ENCODE peak calls at places on chromosomes 7 and 10, in seven cellular contexts. One of them, this sample, is unnamed.
A peak's percentile ranks its signal among the peaks of the same experiment; 100 is the strongest.

GRCh38 chr7:102140952-102141370 is 145.7 kb upstream of the SH2B2 start:
- DNase-seq in GM13976: no peak
- DNase-seq in tibial artery: peak; percentile 33
- DNase-seq in NCI-H1436: no peak
- DNase-seq in HuH-7.5: no peak
- DNase-seq in right lobe of liver: no peak
- DNase-seq in activated naive CD4-positive, alpha-beta T cell treated with anti-CD3 and anti-CD28 coated beads, Interleukin-2, amount 10 ng/mL, durations not matched to agents 7 days and 5 days: peak; percentile 49
- DNase-seq in this sample: no peak

GRCh38 chr10:72175166-72175565 is 40.6 kb upstream of the ANAPC16 start:
- DNase-seq in tibial artery: no peak
- DNase-seq in NCI-H1436: no peak
- DNase-seq in activated naive CD4-positive, alpha-beta T cell treated with anti-CD3 and anti-CD28 coated beads, Interleukin-2, amount 10 ng/mL, durations not matched to agents 7 days and 5 days: no peak
- DNase-seq in GM13976: no peak
- DNase-seq in right lobe of liver: no peak
- DNase-seq in HuH-7.5: no peak
- DNase-seq in this sample: no peak

GRCh38 chr7:32155712-32156111 is 85.5 kb upstream of the PDE1C start:
- DNase-seq in GM13976: no peak
- DNase-seq in tibial artery: no peak
- DNase-seq in HuH-7.5: no peak
- DNase-seq in right lobe of liver: no peak
- DNase-seq in activated naive CD4-positive, alpha-beta T cell treated with anti-CD3 and anti-CD28 coated beads, Interleukin-2, amount 10 ng/mL, durations not matched to agents 7 days and 5 days: no peak
- DNase-seq in NCI-H1436: no peak
- DNase-seq in this sample: no peak

GRCh38 chr10:18142151-18142550 is 1.9 kb downstream of the CACNB2 start:
- DNase-seq in activated naive CD4-positive, alpha-beta T cell treated with anti-CD3 and anti-CD28 coated beads, Interleukin-2, amount 10 ng/mL, durations not matched to agents 7 days and 5 days: no peak
- DNase-seq in HuH-7.5: no peak
- DNase-seq in GM13976: no peak
- DNase-seq in NCI-H1436: no peak
- DNase-seq in tibial artery: no peak
- DNase-seq in right lobe of liver: no peak
- DNase-seq in this sample: no peak

GRCh38 chr10:1595242-1595600 is 142.1 kb downstream of the ADARB2 start:
- DNase-seq in HuH-7.5: no peak
- DNase-seq in tibial artery: no peak
- DNase-seq in NCI-H1436: no peak
- DNase-seq in right lobe of liver: no peak
- DNase-seq in activated naive CD4-positive, alpha-beta T cell treated with anti-CD3 and anti-CD28 coated beads, Interleukin-2, amount 10 ng/mL, durations not matched to agents 7 days and 5 days: no peak
- DNase-seq in GM13976: no peak
- DNase-seq in this sample: no peak

GRCh38 chr7:22563115-22563514 is 63.1 kb upstream of the STEAP1B start:
- DNase-seq in HuH-7.5: no peak
- DNase-seq in right lobe of liver: no peak
- DNase-seq in tibial artery: no peak
- DNase-seq in NCI-H1436: no peak
- DNase-seq in activated naive CD4-positive, alpha-beta T cell treated with anti-CD3 and anti-CD28 coated beads, Interleukin-2, amount 10 ng/mL, durations not matched to agents 7 days and 5 days: peak; percentile 62
- DNase-seq in GM13976: no peak
- DNase-seq in this sample: no peak

GRCh38 chr10:126387931-126388911 is at the start of gene ADAM12:
- DNase-seq in NCI-H1436: no peak
- DNase-seq in activated naive CD4-positive, alpha-beta T cell treated with anti-CD3 and anti-CD28 coated beads, Interleukin-2, amount 10 ng/mL, durations not matched to agents 7 days and 5 days: no peak
- DNase-seq in right lobe of liver: no peak
- DNase-seq in tibial artery: peak; percentile 36
- DNase-seq in HuH-7.5: no peak
- DNase-seq in GM13976: peak; percentile 15
- DNase-seq in this sample: peak; percentile 78

GRCh38 chr7:485188-486081 is 34.2 kb downstream of the PDGFA start:
- DNase-seq in right lobe of liver: no peak
- DNase-seq in activated naive CD4-positive, alpha-beta T cell treated with anti-CD3 and anti-CD28 coated beads, Interleukin-2, amount 10 ng/mL, durations not matched to agents 7 days and 5 days: no peak
- DNase-seq in HuH-7.5: no peak
- DNase-seq in GM13976: no peak
- DNase-seq in NCI-H1436: no peak
- DNase-seq in tibial artery: peak; percentile 7
- DNase-seq in this sample: no peak

GRCh38 chr7:22275574-22276150 is 81.3 kb downstream of the RAPGEF5 start:
- DNase-seq in GM13976: no peak
- DNase-seq in NCI-H1436: no peak
- DNase-seq in HuH-7.5: no peak
- DNase-seq in activated naive CD4-positive, alpha-beta T cell treated with anti-CD3 and anti-CD28 coated beads, Interleukin-2, amount 10 ng/mL, durations not matched to agents 7 days and 5 days: no peak
- DNase-seq in tibial artery: no peak
- DNase-seq in right lobe of liver: no peak
- DNase-seq in this sample: no peak

GRCh38 chr7:157526604-157527003 is 189.8 kb downstream of the DNAJB6 start:
- DNase-seq in NCI-H1436: no peak
- DNase-seq in tibial artery: no peak
- DNase-seq in GM13976: no peak
- DNase-seq in activated naive CD4-positive, alpha-beta T cell treated with anti-CD3 and anti-CD28 coated beads, Interleukin-2, amount 10 ng/mL, durations not matched to agents 7 days and 5 days: peak; percentile 18
- DNase-seq in right lobe of liver: peak; percentile 43
- DNase-seq in HuH-7.5: no peak
- DNase-seq in this sample: no peak

GRCh38 chr7:24152356-24152755 is 131.6 kb upstream of the NPY start:
- DNase-seq in NCI-H1436: no peak
- DNase-seq in GM13976: no peak
- DNase-seq in activated naive CD4-positive, alpha-beta T cell treated with anti-CD3 and anti-CD28 coated beads, Interleukin-2, amount 10 ng/mL, durations not matched to agents 7 days and 5 days: no peak
- DNase-seq in tibial artery: no peak
- DNase-seq in HuH-7.5: no peak
- DNase-seq in right lobe of liver: no peak
- DNase-seq in this sample: no peak

GRCh38 chr7:134736381-134736780 is 43.1 kb upstream of the CALD1 start:
- DNase-seq in right lobe of liver: no peak
- DNase-seq in NCI-H1436: no peak
- DNase-seq in HuH-7.5: no peak
- DNase-seq in GM13976: no peak
- DNase-seq in activated naive CD4-positive, alpha-beta T cell treated with anti-CD3 and anti-CD28 coated beads, Interleukin-2, amount 10 ng/mL, durations not matched to agents 7 days and 5 days: no peak
- DNase-seq in tibial artery: no peak
- DNase-seq in this sample: no peak

GRCh38 chr7:1567082-1567771 is 2.6 kb downstream of the PSMG3 start:
- DNase-seq in tibial artery: no peak
- DNase-seq in activated naive CD4-positive, alpha-beta T cell treated with anti-CD3 and anti-CD28 coated beads, Interleukin-2, amount 10 ng/mL, durations not matched to agents 7 days and 5 days: no peak
- DNase-seq in right lobe of liver: no peak
- DNase-seq in NCI-H1436: no peak
- DNase-seq in GM13976: no peak
- DNase-seq in HuH-7.5: no peak
- DNase-seq in this sample: no peak

GRCh38 chr10:2714597-2714996 is 352.8 kb upstream of the PFKP start:
- DNase-seq in NCI-H1436: no peak
- DNase-seq in GM13976: no peak
- DNase-seq in HuH-7.5: no peak
- DNase-seq in tibial artery: no peak
- DNase-seq in right lobe of liver: no peak
- DNase-seq in activated naive CD4-positive, alpha-beta T cell treated with anti-CD3 and anti-CD28 coated beads, Interleukin-2, amount 10 ng/mL, durations not matched to agents 7 days and 5 days: no peak
- DNase-seq in this sample: no peak

GRCh38 chr7:32357535-32358277 is 132.5 kb downstream of the LSM5 start:
- DNase-seq in right lobe of liver: no peak
- DNase-seq in GM13976: no peak
- DNase-seq in activated naive CD4-positive, alpha-beta T cell treated with anti-CD3 and anti-CD28 coated beads, Interleukin-2, amount 10 ng/mL, durations not matched to agents 7 days and 5 days: no peak
- DNase-seq in tibial artery: no peak
- DNase-seq in NCI-H1436: no peak
- DNase-seq in HuH-7.5: no peak
- DNase-seq in this sample: no peak

GRCh38 chr7:130242198-130243014 is 24.3 kb upstream of the CPA2 start:
- DNase-seq in right lobe of liver: peak; percentile 71
- DNase-seq in NCI-H1436: peak; percentile 28
- DNase-seq in tibial artery: peak; percentile 39
- DNase-seq in activated naive CD4-positive, alpha-beta T cell treated with anti-CD3 and anti-CD28 coated beads, Interleukin-2, amount 10 ng/mL, durations not matched to agents 7 days and 5 days: peak; percentile 68
- DNase-seq in GM13976: peak; percentile 59
- DNase-seq in HuH-7.5: peak; percentile 45
- DNase-seq in this sample: peak; percentile 48

GRCh38 chr7:68684246-68684850 is 913.9 kb upstream of the AUTS2 start:
- DNase-seq in NCI-H1436: peak; percentile 76
- DNase-seq in GM13976: no peak
- DNase-seq in HuH-7.5: no peak
- DNase-seq in right lobe of liver: no peak
- DNase-seq in activated naive CD4-positive, alpha-beta T cell treated with anti-CD3 and anti-CD28 coated beads, Interleukin-2, amount 10 ng/mL, durations not matched to agents 7 days and 5 days: no peak
- DNase-seq in tibial artery: no peak
- DNase-seq in this sample: no peak

GRCh38 chr10:132331956-132332749 is at the start of gene LRRC27:
- DNase-seq in right lobe of liver: peak; percentile 99
- DNase-seq in GM13976: peak; percentile 98
- DNase-seq in tibial artery: peak; percentile 97
- DNase-seq in HuH-7.5: peak; percentile 95
- DNase-seq in activated naive CD4-positive, alpha-beta T cell treated with anti-CD3 and anti-CD28 coated beads, Interleukin-2, amount 10 ng/mL, durations not matched to agents 7 days and 5 days: peak; percentile 99
- DNase-seq in NCI-H1436: peak; percentile 99
- DNase-seq in this sample: peak; percentile 100

GRCh38 chr10:3760083-3760482 is 24.9 kb downstream of the KLF6 start:
- DNase-seq in right lobe of liver: peak; percentile 40
- DNase-seq in GM13976: no peak
- DNase-seq in tibial artery: no peak
- DNase-seq in activated naive CD4-positive, alpha-beta T cell treated with anti-CD3 and anti-CD28 coated beads, Interleukin-2, amount 10 ng/mL, durations not matched to agents 7 days and 5 days: no peak
- DNase-seq in HuH-7.5: no peak
- DNase-seq in NCI-H1436: no peak
- DNase-seq in this sample: no peak

GRCh38 chr10:46019541-46020343 is 10.7 kb downstream of the NCOA4 start:
- DNase-seq in tibial artery: peak; percentile 30
- DNase-seq in HuH-7.5: no peak
- DNase-seq in GM13976: no peak
- DNase-seq in NCI-H1436: no peak
- DNase-seq in activated naive CD4-positive, alpha-beta T cell treated with anti-CD3 and anti-CD28 coated beads, Interleukin-2, amount 10 ng/mL, durations not matched to agents 7 days and 5 days: no peak
- DNase-seq in right lobe of liver: peak; percentile 68
- DNase-seq in this sample: no peak

GRCh38 chr10:121134711-121135110 is 283.5 kb downstream of the WDR11 start:
- DNase-seq in NCI-H1436: no peak
- DNase-seq in right lobe of liver: no peak
- DNase-seq in GM13976: no peak
- DNase-seq in tibial artery: no peak
- DNase-seq in activated naive CD4-positive, alpha-beta T cell treated with anti-CD3 and anti-CD28 coated beads, Interleukin-2, amount 10 ng/mL, durations not matched to agents 7 days and 5 days: no peak
- DNase-seq in HuH-7.5: no peak
- DNase-seq in this sample: no peak

GRCh38 chr7:66150471-66150870 is 35.8 kb downstream of the CRCP start:
- DNase-seq in HuH-7.5: no peak
- DNase-seq in tibial artery: peak; percentile 84
- DNase-seq in GM13976: no peak
- DNase-seq in NCI-H1436: no peak
- DNase-seq in right lobe of liver: peak; percentile 92
- DNase-seq in activated naive CD4-positive, alpha-beta T cell treated with anti-CD3 and anti-CD28 coated beads, Interleukin-2, amount 10 ng/mL, durations not matched to agents 7 days and 5 days: no peak
- DNase-seq in this sample: peak; percentile 85

GRCh38 chr7:22849158-22849557 is 26.5 kb upstream of the TOMM7 start:
- DNase-seq in GM13976: no peak
- DNase-seq in right lobe of liver: no peak
- DNase-seq in NCI-H1436: no peak
- DNase-seq in activated naive CD4-positive, alpha-beta T cell treated with anti-CD3 and anti-CD28 coated beads, Interleukin-2, amount 10 ng/mL, durations not matched to agents 7 days and 5 days: no peak
- DNase-seq in HuH-7.5: no peak
- DNase-seq in tibial artery: no peak
- DNase-seq in this sample: no peak

GRCh38 chr10:33136271-33136670 is 178.2 kb upstream of the ITGB1 start:
- DNase-seq in NCI-H1436: no peak
- DNase-seq in GM13976: no peak
- DNase-seq in activated naive CD4-positive, alpha-beta T cell treated with anti-CD3 and anti-CD28 coated beads, Interleukin-2, amount 10 ng/mL, durations not matched to agents 7 days and 5 days: no peak
- DNase-seq in tibial artery: no peak
- DNase-seq in HuH-7.5: no peak
- DNase-seq in right lobe of liver: no peak
- DNase-seq in this sample: no peak

GRCh38 chr10:113907166-113907565 is 52.7 kb downstream of the NHLRC2 start:
- DNase-seq in HuH-7.5: no peak
- DNase-seq in right lobe of liver: no peak
- DNase-seq in tibial artery: no peak
- DNase-seq in GM13976: no peak
- DNase-seq in NCI-H1436: no peak
- DNase-seq in activated naive CD4-positive, alpha-beta T cell treated with anti-CD3 and anti-CD28 coated beads, Interleukin-2, amount 10 ng/mL, durations not matched to agents 7 days and 5 days: no peak
- DNase-seq in this sample: no peak

GRCh38 chr7:104106106-104106505 is 101.7 kb downstream of the ORC5 start:
- DNase-seq in GM13976: no peak
- DNase-seq in tibial artery: no peak
- DNase-seq in HuH-7.5: no peak
- DNase-seq in NCI-H1436: no peak
- DNase-seq in right lobe of liver: no peak
- DNase-seq in activated naive CD4-positive, alpha-beta T cell treated with anti-CD3 and anti-CD28 coated beads, Interleukin-2, amount 10 ng/mL, durations not matched to agents 7 days and 5 days: no peak
- DNase-seq in this sample: no peak

GRCh38 chr7:23012797-23013714 is 874 bp downstream of the HYCC1 start:
- DNase-seq in activated naive CD4-positive, alpha-beta T cell treated with anti-CD3 and anti-CD28 coated beads, Interleukin-2, amount 10 ng/mL, durations not matched to agents 7 days and 5 days: peak; percentile 47
- DNase-seq in tibial artery: peak; percentile 31
- DNase-seq in right lobe of liver: peak; percentile 56
- DNase-seq in NCI-H1436: no peak
- DNase-seq in HuH-7.5: no peak
- DNase-seq in GM13976: no peak
- DNase-seq in this sample: peak; percentile 51

GRCh38 chr7:27150568-27151340 is 1.6 kb downstream of the HOXA3 start:
- DNase-seq in GM13976: peak; percentile 91
- DNase-seq in HuH-7.5: peak; percentile 95
- DNase-seq in tibial artery: peak; percentile 81
- DNase-seq in right lobe of liver: no peak
- DNase-seq in activated naive CD4-positive, alpha-beta T cell treated with anti-CD3 and anti-CD28 coated beads, Interleukin-2, amount 10 ng/mL, durations not matched to agents 7 days and 5 days: peak; percentile 63
- DNase-seq in NCI-H1436: peak; percentile 68
- DNase-seq in this sample: peak; percentile 81

GRCh38 chr10:63105811-63106755 is 27.0 kb upstream of the NRBF2 start:
- DNase-seq in tibial artery: peak; percentile 46
- DNase-seq in GM13976: no peak
- DNase-seq in right lobe of liver: no peak
- DNase-seq in HuH-7.5: no peak
- DNase-seq in NCI-H1436: no peak
- DNase-seq in activated naive CD4-positive, alpha-beta T cell treated with anti-CD3 and anti-CD28 coated beads, Interleukin-2, amount 10 ng/mL, durations not matched to agents 7 days and 5 days: no peak
- DNase-seq in this sample: no peak

GRCh38 chr7:52017802-52018679 is 701.4 kb upstream of the COBL start:
- DNase-seq in GM13976: no peak
- DNase-seq in activated naive CD4-positive, alpha-beta T cell treated with anti-CD3 and anti-CD28 coated beads, Interleukin-2, amount 10 ng/mL, durations not matched to agents 7 days and 5 days: peak; percentile 23
- DNase-seq in right lobe of liver: peak; percentile 51
- DNase-seq in tibial artery: no peak
- DNase-seq in HuH-7.5: peak; percentile 11
- DNase-seq in NCI-H1436: no peak
- DNase-seq in this sample: no peak

GRCh38 chr7:132386249-132386681 is 190.0 kb downstream of the PLXNA4 start:
- DNase-seq in right lobe of liver: peak; percentile 78
- DNase-seq in tibial artery: peak; percentile 61
- DNase-seq in GM13976: no peak
- DNase-seq in activated naive CD4-positive, alpha-beta T cell treated with anti-CD3 and anti-CD28 coated beads, Interleukin-2, amount 10 ng/mL, durations not matched to agents 7 days and 5 days: no peak
- DNase-seq in HuH-7.5: no peak
- DNase-seq in NCI-H1436: no peak
- DNase-seq in this sample: peak; percentile 73

GRCh38 chr7:134460000-134460399 is 1.1 kb upstream of the AKR1B1 start:
- DNase-seq in activated naive CD4-positive, alpha-beta T cell treated with anti-CD3 and anti-CD28 coated beads, Interleukin-2, amount 10 ng/mL, durations not matched to agents 7 days and 5 days: no peak
- DNase-seq in tibial artery: no peak
- DNase-seq in HuH-7.5: no peak
- DNase-seq in NCI-H1436: no peak
- DNase-seq in GM13976: no peak
- DNase-seq in right lobe of liver: no peak
- DNase-seq in this sample: no peak

GRCh38 chr10:357201-357950 is 222.1 kb downstream of the ZMYND11 start:
- DNase-seq in right lobe of liver: no peak
- DNase-seq in activated naive CD4-positive, alpha-beta T cell treated with anti-CD3 and anti-CD28 coated beads, Interleukin-2, amount 10 ng/mL, durations not matched to agents 7 days and 5 days: no peak
- DNase-seq in tibial artery: no peak
- DNase-seq in GM13976: no peak
- DNase-seq in HuH-7.5: no peak
- DNase-seq in NCI-H1436: no peak
- DNase-seq in this sample: no peak

GRCh38 chr10:13930123-13930522 is 343.4 kb downstream of the PRPF18 start:
- DNase-seq in activated naive CD4-positive, alpha-beta T cell treated with anti-CD3 and anti-CD28 coated beads, Interleukin-2, amount 10 ng/mL, durations not matched to agents 7 days and 5 days: peak; percentile 56
- DNase-seq in HuH-7.5: no peak
- DNase-seq in NCI-H1436: no peak
- DNase-seq in right lobe of liver: no peak
- DNase-seq in tibial artery: no peak
- DNase-seq in GM13976: no peak
- DNase-seq in this sample: no peak

GRCh38 chr10:91796332-91797076 is 1.7 kb upstream of the TNKS2 start:
- DNase-seq in NCI-H1436: peak; percentile 46
- DNase-seq in activated naive CD4-positive, alpha-beta T cell treated with anti-CD3 and anti-CD28 coated beads, Interleukin-2, amount 10 ng/mL, durations not matched to agents 7 days and 5 days: peak; percentile 70
- DNase-seq in right lobe of liver: peak; percentile 64
- DNase-seq in tibial artery: peak; percentile 22
- DNase-seq in HuH-7.5: no peak
- DNase-seq in GM13976: peak; percentile 32
- DNase-seq in this sample: peak; percentile 39

GRCh38 chr10:28302012-28302667 is 724 bp downstream of the MPP7 start:
- DNase-seq in tibial artery: peak; percentile 62
- DNase-seq in HuH-7.5: peak; percentile 15
- DNase-seq in activated naive CD4-positive, alpha-beta T cell treated with anti-CD3 and anti-CD28 coated beads, Interleukin-2, amount 10 ng/mL, durations not matched to agents 7 days and 5 days: no peak
- DNase-seq in NCI-H1436: peak; percentile 76
- DNase-seq in right lobe of liver: no peak
- DNase-seq in GM13976: no peak
- DNase-seq in this sample: peak; percentile 69

GRCh38 chr7:3430588-3430987 is 129.5 kb downstream of the SDK1 start:
- DNase-seq in right lobe of liver: no peak
- DNase-seq in GM13976: no peak
- DNase-seq in tibial artery: no peak
- DNase-seq in NCI-H1436: no peak
- DNase-seq in HuH-7.5: no peak
- DNase-seq in activated naive CD4-positive, alpha-beta T cell treated with anti-CD3 and anti-CD28 coated beads, Interleukin-2, amount 10 ng/mL, durations not matched to agents 7 days and 5 days: no peak
- DNase-seq in this sample: no peak